ENCODE peak calls at places on chromosome 3, in five cellular contexts. K is bronchial epithelial cell; O is stimulated activated CD8-positive, alpha-beta memory T cell treated with anti-CD3 and anti-CD28 coated beads, Interleukin-7, amount 100 ng/mL, for 1 hour; Q is H54; Z is omental fat pad. T is an unnamed sample.

GRCh38 chr3:40079845-40080240 is 229.7 kb upstream of the EIF1B start:
- DNase-seq in K (peak; percentile 46), O (no peak), Q (no peak), Z (no peak), T (peak; percentile 42)

GRCh38 chr3:198079771-198080520 is 119.9 kb downstream of the LMLN start:
- DNase-seq in K (peak; percentile 80), O (no peak), Q (no peak), Z (no peak), T (peak; percentile 36)

GRCh38 chr3:16511561-16512434 is 1.7 kb downstream of the RFTN1 start:
- DNase-seq in K (peak; percentile 59), O (no peak), Q (peak; percentile 39), Z (peak; percentile 34), T (no peak)

GRCh38 chr3:185558395-185558794 is 6.0 kb upstream of the LIPH start:
- DNase-seq in K (peak; percentile 86), O (no peak), Q (no peak), Z (no peak), T (peak; percentile 67)

GRCh38 chr3:189529889-189530288 is 101.3 kb upstream of the TP63 start:
- DNase-seq in K (no peak), O (no peak), Q (no peak), Z (no peak), T (no peak)

GRCh38 chr3:18772699-18773305 is 347.7 kb upstream of the SATB1 start:
- DNase-seq in K (no peak), O (no peak), Q (no peak), Z (no peak), T (no peak)

GRCh38 chr3:194245975-194246561 is 105.1 kb downstream of the CPN2 start:
- DNase-seq in K (no peak), O (no peak), Q (no peak), Z (no peak), T (no peak)

GRCh38 chr3:183435701-183436100 is 7.3 kb upstream of the MCF2L2 start:
- DNase-seq in K (no peak), O (no peak), Q (no peak), Z (no peak), T (no peak)

GRCh38 chr3:71010731-71011455 is 572.6 kb downstream of the FOXP1 start:
- DNase-seq in K (no peak), O (peak; percentile 7), Q (no peak), Z (no peak), T (no peak)

GRCh38 chr3:68787227-68787626 is 145.1 kb downstream of the TAFA4 start:
- DNase-seq in K (no peak), O (no peak), Q (no peak), Z (no peak), T (no peak)

GRCh38 chr3:192875971-192876565 is 41.6 kb downstream of the MB21D2 start:
- DNase-seq in K (peak; percentile 35), O (no peak), Q (no peak), Z (no peak), T (peak; percentile 83)

GRCh38 chr3:72529084-72529483 is 319.2 kb downstream of the SHQ1 start:
- DNase-seq in K (no peak), O (no peak), Q (no peak), Z (no peak), T (no peak)

GRCh38 chr3:63984391-63984790 is 38.9 kb downstream of the PSMD6 start:
- DNase-seq in K (no peak), O (no peak), Q (no peak), Z (no peak), T (no peak)

GRCh38 chr3:185353823-185354614 is 8.9 kb upstream of the MAP3K13 start:
- DNase-seq in K (peak; percentile 85), O (peak; percentile 24), Q (peak; percentile 73), Z (peak; percentile 46), T (peak; percentile 57)

GRCh38 chr3:55416381-55416821 is 70.7 kb downstream of the WNT5A start:
- DNase-seq in K (peak; percentile 6), O (no peak), Q (peak; percentile 8), Z (no peak), T (peak; percentile 71)

GRCh38 chr3:157086053-157086761 is 73.7 kb downstream of the CCNL1 start:
- DNase-seq in K (no peak), O (no peak), Q (no peak), Z (no peak), T (no peak)

GRCh38 chr3:16370872-16371740 is 106.1 kb downstream of the OXNAD1 start:
- DNase-seq in K (peak; percentile 25), O (no peak), Q (no peak), Z (no peak), T (no peak)

T was measured in NCI-H226.